ENCODE peak calls at places on chromosomes 11 and 22, in eight cellular contexts. P, Z, O, H, Y, E, G and N are unnamed samples.

GRCh38 chr22:44611880-44612496 is 90.0 kb upstream of the PRR5 start:
- DNase-seq in H (no peak), G (no peak), Y (no peak), P (no peak), E (no peak), Z (no peak), O (no peak), N (no peak)

GRCh38 chr22:39825661-39826102 is 67.9 kb downstream of the ENTHD1 start:
- DNase-seq in P (no peak), O (no peak), H (no peak), E (no peak), Y (no peak), G (no peak), Z (no peak), N (no peak)

GRCh38 chr11:83818349-83818748 is 532.2 kb upstream of the CCDC90B start:
- DNase-seq in Z (no peak), H (no peak), Y (no peak), O (no peak), P (no peak), G (no peak), E (no peak), N (no peak)

GRCh38 chr11:132715041-132715440 is 817.3 kb downstream of the OPCML start:
- DNase-seq in O (no peak), G (no peak), Y (no peak), P (no peak), Z (no peak), E (no peak), H (no peak), N (no peak)

GRCh38 chr11:20854214-20854613 is 184.8 kb downstream of the NELL1 start:
- DNase-seq in Z (no peak), E (no peak), O (no peak), Y (no peak), G (no peak), P (no peak), H (no peak), N (no peak)

GRCh38 chr11:2540521-2541320 is 95.9 kb downstream of the KCNQ1 start:
- DNase-seq in P (no peak), Y (no peak), E (no peak), G (no peak), H (no peak), Z (no peak), O (no peak), N (no peak)

GRCh38 chr11:46377266-46377665 is 4.2 kb upstream of the MDK start:
- DNase-seq in E (no peak), G (no peak), Y (no peak), O (no peak), Z (no peak), P (no peak), H (no peak), N (no peak)

GRCh38 chr22:28442951-28443876 is 236.4 kb downstream of the TTC28 start:
- DNase-seq in Z (no peak), H (peak), Y (peak), G (no peak), O (no peak), E (peak), P (no peak), N (no peak)

GRCh38 chr11:12195773-12196172 is 85.4 kb downstream of the MICAL2 start:
- DNase-seq in G (peak), Z (peak), P (no peak), H (no peak), O (no peak), Y (peak), E (no peak), N (peak)

GRCh38 chr11:125070699-125071254 is 7.7 kb downstream of the SLC37A2 start:
- DNase-seq in Y (peak), O (no peak), G (no peak), Z (no peak), P (peak), E (no peak), H (no peak), N (no peak)

GRCh38 chr11:78149646-78150045 is 10.2 kb upstream of the ALG8 start:
- DNase-seq in E (no peak), Z (no peak), Y (peak), G (no peak), O (no peak), P (no peak), H (no peak), N (no peak)

GRCh38 chr11:57680552-57680874 is 12.6 kb downstream of the ZDHHC5 start:
- DNase-seq in Y (peak), E (no peak), G (no peak), O (no peak), P (no peak), Z (no peak), H (no peak), N (no peak)